ENCODE peak calls at places on chromosomes 13 and 19, in four cellular contexts. I is H1, C is GM12891, W is GM12892. V is an unnamed sample.

GRCh38 chr13:85995788-85996418 is 196.7 kb upstream of the SLITRK6 start:
- DNase-seq in C (no peak), W (no peak), I (no peak), V (no peak)

GRCh38 chr13:113291997-113292862 is 4.8 kb upstream of the LAMP1 start:
- DNase-seq in C (no peak), W (no peak), I (peak), V (peak)

GRCh38 chr13:112153846-112154245 is 86.9 kb downstream of the SOX1 start:
- DNase-seq in W (no peak), C (no peak), I (no peak), V (no peak)

GRCh38 chr19:19021115-19021514 is 12.2 kb downstream of the SUGP2 start:
- DNase-seq in C (no peak), I (no peak), W (no peak), V (no peak)

GRCh38 chr13:114155923-114156883 is 22.9 kb upstream of the CFAP97D2 start:
- DNase-seq in I (no peak), W (no peak), C (no peak), V (no peak)

GRCh38 chr19:54320271-54320670 is 7.3 kb upstream of the LILRA5 start:
- DNase-seq in W (no peak), I (no peak), C (no peak), V (no peak)

GRCh38 chr13:82010780-82011179 is 1669.9 kb upstream of the SPRY2 start:
- DNase-seq in I (no peak), W (no peak), C (no peak), V (no peak)

GRCh38 chr19:32318884-32319520 is 26.4 kb upstream of the ZNF507 start:
- DNase-seq in I (peak), C (peak), W (no peak), V (peak)

GRCh38 chr13:102721800-102722231 is 27.0 kb upstream of the METTL21C start:
- DNase-seq in I (no peak), C (no peak), W (no peak), V (no peak)

GRCh38 chr13:102729560-102730275 is 34.9 kb upstream of the METTL21C start:
- DNase-seq in C (no peak), W (no peak), I (no peak), V (no peak)

GRCh38 chr13:102724923-102725322 is 30.1 kb upstream of the METTL21C start:
- DNase-seq in W (no peak), C (no peak), I (no peak), V (peak)

DNA sequence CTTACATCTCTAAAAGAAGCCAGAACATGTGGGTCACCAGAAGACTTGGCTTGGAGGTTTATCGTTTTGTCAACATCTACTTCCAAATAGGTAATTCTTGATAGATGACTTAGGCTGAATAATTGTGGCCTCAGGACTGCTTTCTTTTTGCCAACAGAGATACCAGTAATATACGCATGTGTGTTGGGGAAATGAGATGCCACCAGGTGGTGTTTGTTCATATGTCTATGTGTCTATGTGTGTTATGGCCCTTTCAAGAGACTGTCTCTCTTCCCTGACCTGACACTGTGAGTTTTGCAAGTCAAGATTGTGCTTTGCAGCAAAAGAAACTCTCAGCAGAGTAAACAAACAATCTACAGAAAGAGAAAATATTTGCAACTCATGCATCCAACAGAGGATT is 31.6 kb upstream of the METTL21C start:
- DNase-seq in I (no peak), W (no peak), C (no peak), V (no peak)
- TF ChIP-seq TAF1 in I (no peak), W (no peak), C (no peak), V (no peak)

DNA sequence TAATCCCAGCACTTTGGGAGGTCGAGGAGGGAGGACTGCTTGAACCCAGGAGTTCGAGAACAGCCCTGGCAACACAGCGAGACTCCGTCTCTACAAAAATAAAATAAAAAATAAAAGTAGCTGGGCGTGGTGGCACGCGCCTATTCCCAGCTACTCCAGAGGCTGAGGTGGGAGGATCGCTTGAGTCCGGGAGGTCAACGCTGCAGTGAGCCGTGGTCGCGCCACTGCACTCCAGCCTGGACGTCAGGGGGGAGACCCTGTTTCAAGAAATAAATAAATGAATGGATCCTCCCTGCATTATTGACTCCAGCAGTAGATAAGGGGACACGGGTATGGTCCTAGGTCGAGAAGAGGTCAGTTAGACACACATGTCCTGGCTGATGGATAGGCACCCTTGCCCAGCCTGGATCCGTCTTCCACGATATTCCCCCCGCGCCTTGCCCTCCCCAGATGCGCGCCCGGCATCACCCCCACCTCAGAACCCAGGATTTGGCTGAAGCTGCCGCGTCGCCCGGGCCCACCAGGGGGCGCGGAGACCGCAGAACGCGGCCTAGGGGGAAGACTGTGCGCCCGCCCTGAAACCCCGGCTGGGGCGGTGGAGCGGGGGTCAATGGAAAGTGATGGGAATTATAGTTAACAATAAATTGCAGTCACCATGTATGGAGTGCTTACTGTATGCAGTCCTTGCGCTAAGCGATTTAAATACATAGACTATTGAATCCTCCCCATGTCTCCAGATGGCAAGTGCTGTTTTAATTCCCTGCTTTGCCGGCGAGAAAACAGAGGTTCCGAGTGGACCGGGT is 2.1 kb upstream of the HOOK2 start:
- DNase-seq in C (peak), W (peak), I (peak), V (peak)
- TF ChIP-seq TAF1 in C (no peak), W (no peak), I (no peak), V (no peak)

DNA sequence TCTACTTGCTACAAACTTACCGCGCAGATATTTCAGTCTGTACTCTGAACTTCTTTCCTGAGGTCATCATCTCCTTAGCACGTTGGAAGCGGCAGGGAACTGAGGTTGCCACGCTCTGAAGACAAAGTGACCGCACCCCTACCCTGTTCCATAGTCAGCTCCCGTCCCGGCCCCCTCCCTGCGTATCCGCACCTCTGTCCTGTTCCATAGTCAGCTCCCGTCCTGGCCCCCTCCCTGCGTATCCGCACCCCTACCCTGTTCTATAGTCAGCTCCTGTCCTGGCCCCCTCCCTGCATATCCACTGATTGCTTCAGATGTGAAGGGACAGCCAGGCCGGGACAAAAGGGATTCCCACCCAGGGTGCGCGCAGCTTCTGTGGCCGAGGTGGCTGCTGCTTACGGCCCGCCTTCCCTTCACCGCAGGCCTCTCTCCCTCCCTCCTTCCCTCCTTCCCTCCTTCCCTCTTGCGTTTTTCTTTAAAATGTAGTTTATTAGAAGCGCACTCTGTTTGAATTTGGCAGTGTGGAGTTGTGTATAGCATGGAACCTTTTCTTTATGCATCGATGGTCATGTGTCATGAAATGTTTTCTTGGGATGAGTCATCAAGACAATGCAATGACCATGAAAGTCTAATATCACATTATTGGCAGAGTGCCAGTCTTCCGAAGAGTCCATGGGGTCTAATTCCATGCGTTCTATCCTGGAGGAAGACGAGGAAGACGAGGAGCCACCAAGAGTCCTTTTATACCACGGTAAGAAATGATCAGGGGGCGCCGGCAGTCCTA is 21.9 kb upstream of the NDUFS7 start:
- DNase-seq in I (no peak), W (no peak), C (no peak), V (no peak)
- TF ChIP-seq TAF1 in I (no peak), W (no peak), C (no peak), V (no peak)

GRCh38 chr19:51339687-51340656 is 2.0 kb downstream of the VSIG10L start:
- DNase-seq in W (peak), I (peak), C (peak), V (peak)
- TF ChIP-seq TAF1 in W (no peak), I (peak), C (no peak), V (peak)

GRCh38 chr13:25770601-25771000 is 281.2 kb downstream of the SHISA2 start:
- DNase-seq in W (no peak), I (no peak), C (no peak), V (no peak)

GRCh38 chr13:25771208-25771607 is 280.6 kb downstream of the SHISA2 start:
- DNase-seq in C (no peak), W (no peak), I (no peak), V (no peak)

GRCh38 chr13:25771641-25772478 is 280.0 kb downstream of the SHISA2 start:
- DNase-seq in I (no peak), C (no peak), W (no peak), V (no peak)

GRCh38 chr13:25766576-25766975 is 285.2 kb downstream of the SHISA2 start:
- DNase-seq in I (no peak), W (no peak), C (no peak), V (no peak)

GRCh38 chr13:25768726-25769270 is 283.0 kb downstream of the SHISA2 start:
- DNase-seq in W (no peak), I (no peak), C (no peak), V (no peak)
- TF ChIP-seq TAF1 in W (no peak), I (no peak), C (no peak), V (no peak)

GRCh38 chr13:106398289-106398688 is 137.2 kb downstream of the EFNB2 start:
- DNase-seq in I (no peak), C (no peak), W (no peak), V (no peak)

GRCh38 chr13:106403280-106403679 is 132.2 kb downstream of the EFNB2 start:
- DNase-seq in C (no peak), I (no peak), W (no peak), V (no peak)

GRCh38 chr13:106405731-106406130 is 129.7 kb downstream of the EFNB2 start:
- DNase-seq in I (no peak), W (no peak), C (no peak), V (no peak)

GRCh38 chr13:106400282-106400681 is 135.2 kb downstream of the EFNB2 start:
- DNase-seq in W (no peak), I (no peak), C (no peak), V (peak)

GRCh38 chr13:106401081-106401480 is 134.4 kb downstream of the EFNB2 start:
- DNase-seq in C (no peak), I (no peak), W (no peak), V (no peak)
- TF ChIP-seq TAF1 in C (no peak), I (no peak), W (no peak), V (no peak)

DNA sequence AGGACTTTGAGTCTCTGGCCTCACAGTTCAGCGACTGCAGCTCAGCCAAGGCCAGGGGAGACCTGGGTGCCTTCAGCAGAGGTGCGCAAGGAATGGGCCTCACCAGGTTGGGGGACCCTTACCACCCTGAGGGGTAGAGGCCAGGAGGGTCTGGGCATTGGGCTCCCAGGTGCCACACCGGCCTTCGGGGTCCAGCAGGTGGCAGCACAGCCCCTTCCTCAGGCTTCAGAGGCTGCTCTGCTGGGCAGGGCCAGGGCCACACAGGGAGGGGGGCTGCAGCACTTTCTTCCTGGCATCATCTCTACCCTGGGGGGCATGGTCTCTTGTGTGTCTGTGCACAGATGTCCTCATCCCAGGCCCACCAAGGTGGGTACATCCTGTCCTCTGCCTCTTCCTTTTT is 12.9 kb downstream of the PIN1 start:
- DNase-seq in I (peak), W (no peak), C (no peak), V (peak)
- TF ChIP-seq TAF1 in I (no peak), W (no peak), C (no peak), V (no peak)

DNA sequence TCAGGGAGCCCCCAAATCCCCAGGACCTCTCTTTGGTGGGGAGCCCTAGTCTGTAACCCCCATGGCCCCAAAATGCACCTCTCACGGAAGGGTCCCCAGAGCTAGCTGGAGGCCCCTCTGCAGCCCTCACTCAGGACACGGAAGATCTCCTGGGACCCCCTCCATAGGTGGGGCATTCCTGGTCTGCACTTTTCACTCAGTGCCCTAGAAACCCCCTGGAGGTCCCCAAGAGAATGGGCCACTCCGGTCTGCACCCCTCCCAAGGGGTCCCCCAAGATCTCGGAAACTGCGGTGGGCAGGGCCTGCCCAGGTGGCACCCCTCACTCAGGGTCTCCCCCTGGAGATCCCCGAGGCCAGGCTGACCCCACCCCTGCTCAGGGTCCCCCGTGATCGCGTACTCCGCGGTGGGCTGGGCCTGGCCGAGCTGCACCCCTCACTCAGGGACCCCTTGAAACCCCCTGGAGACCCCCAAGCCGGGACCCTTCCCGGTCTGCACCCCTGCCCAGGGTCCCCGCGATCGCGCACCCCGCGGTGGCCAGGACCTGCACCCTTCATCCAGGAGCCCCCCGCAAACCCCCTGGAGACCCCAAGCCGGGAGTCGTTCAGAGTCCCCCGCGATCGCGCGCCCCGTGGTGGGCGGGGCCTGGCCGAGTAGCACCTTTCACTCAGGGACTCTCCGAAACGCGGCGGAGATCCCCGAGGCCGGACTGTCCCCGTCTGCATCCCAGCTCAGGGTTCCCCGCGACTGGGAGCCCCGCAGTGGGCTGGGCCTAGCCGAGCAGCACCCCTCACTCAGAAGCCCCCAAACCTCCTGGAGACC is 1.1 kb downstream of the LMNB2 start:
- DNase-seq in C (peak), I (no peak), W (peak), V (peak)
- TF ChIP-seq TAF1 in C (no peak), I (no peak), W (no peak), V (no peak)

DNA sequence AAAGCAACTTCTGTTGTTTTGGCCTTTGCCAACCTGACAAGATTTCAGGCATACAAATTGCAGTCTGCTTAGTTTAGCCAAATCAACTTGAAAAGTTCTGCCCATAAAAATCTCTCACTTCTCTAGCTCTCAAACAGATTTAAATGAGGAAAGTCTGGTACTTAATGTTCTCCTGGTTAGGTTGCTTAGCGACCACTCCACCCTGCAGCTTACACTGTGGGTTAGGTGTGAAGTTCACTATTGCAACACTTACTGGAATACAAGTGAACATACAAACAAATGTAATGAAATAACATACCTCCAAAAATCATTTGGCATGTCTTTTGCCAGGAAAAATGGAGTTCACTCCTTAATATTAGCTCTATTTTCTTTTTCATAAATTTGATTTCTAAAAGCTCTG is 178.7 kb upstream of the PCDH9 start:
- DNase-seq in C (no peak), I (no peak), W (no peak), V (no peak)
- TF ChIP-seq TAF1 in C (no peak), I (no peak), W (no peak), V (no peak)

DNA sequence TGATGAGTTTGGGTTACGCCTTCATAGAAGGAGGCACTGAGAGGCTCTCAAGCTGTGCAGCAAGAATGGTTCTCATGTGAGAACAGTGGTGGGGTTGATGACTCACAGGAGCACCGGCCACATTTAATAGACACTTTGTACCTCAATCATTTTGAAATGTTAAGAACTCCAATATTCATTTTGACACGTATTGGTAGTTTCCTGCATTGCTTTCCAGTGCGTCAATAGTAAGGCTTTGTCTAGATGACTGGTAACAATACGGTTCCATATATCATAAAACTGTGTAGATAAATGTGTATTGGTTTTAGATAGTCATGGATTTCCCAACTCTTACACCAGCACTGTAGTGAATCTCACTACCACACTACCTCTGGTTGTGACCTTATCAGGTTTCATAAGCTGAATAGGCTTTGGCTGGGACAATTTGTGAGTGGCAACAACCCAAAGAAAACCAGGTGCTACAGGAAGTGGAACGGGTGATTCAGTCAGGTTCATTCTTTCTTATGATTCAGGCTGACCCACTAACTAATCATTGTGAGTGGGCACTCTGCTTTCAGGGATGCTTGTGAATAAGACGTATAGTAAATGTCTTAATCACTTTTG is 362.6 kb downstream of the KLF5 start:
- DNase-seq in W (no peak), I (no peak), C (no peak), V (no peak)
- TF ChIP-seq TAF1 in W (no peak), I (no peak), C (no peak), V (no peak)